ENCODE peak calls at places on chromosomes 16 and 17, in five cellular contexts. M, P, W, X and E are unnamed samples.

GRCh38 chr16:16071631-16072244 is 122.3 kb downstream of the ABCC1 start:
- DNase-seq in M (no peak), P (peak), W (no peak), X (peak), E (no peak)

GRCh38 chr17:19244357-19244756 is 7.2 kb downstream of the EPN2 start:
- DNase-seq in M (no peak), P (no peak), W (no peak), X (no peak), E (no peak)

GRCh38 chr16:72018470-72018869 is 9.9 kb downstream of the DHODH start:
- DNase-seq in M (no peak), P (no peak), W (no peak), X (no peak), E (no peak)

GRCh38 chr17:79623786-79624657 is 13.2 kb upstream of the RBFOX3 start:
- DNase-seq in M (no peak), P (peak), W (no peak), X (no peak), E (no peak)

GRCh38 chr17:2580641-2581040 is 12.8 kb upstream of the PAFAH1B1 start:
- DNase-seq in M (no peak), P (no peak), W (no peak), X (no peak), E (no peak)

GRCh38 chr17:76262732-76263344 is 2.3 kb upstream of the UBALD2 start:
- DNase-seq in M (no peak), P (peak), W (no peak), X (no peak), E (no peak)

GRCh38 chr17:49523706-49524472 is 28.8 kb downstream of the NGFR start:
- DNase-seq in M (no peak), P (no peak), W (no peak), X (no peak), E (no peak)

GRCh38 chr17:29138991-29139682 is 41.1 kb downstream of the MYO18A start:
- DNase-seq in M (no peak), P (no peak), W (no peak), X (no peak), E (no peak)

GRCh38 chr16:31265329-31266245 is 5.8 kb downstream of the ITGAM start:
- DNase-seq in M (no peak), P (peak), W (peak), X (peak), E (peak)

GRCh38 chr16:56115817-56116576 is 75.3 kb upstream of the GNAO1 start:
- DNase-seq in M (no peak), P (no peak), W (no peak), X (no peak), E (no peak)

GRCh38 chr17:32485261-32485955 is 1.4 kb upstream of the CDK5R1 start:
- DNase-seq in M (no peak), P (no peak), W (no peak), X (no peak), E (no peak)

GRCh38 chr16:4911831-4912422 is 25.0 kb downstream of the PPL start:
- DNase-seq in M (no peak), P (no peak), W (no peak), X (peak), E (no peak)